ENCODE peak calls at places on chromosomes 2 and 18, in five cellular contexts. One of them, this sample, is unnamed.

GRCh38 chr2:1010373-1011017 is 59.8 kb downstream of the SNTG2 start:
- DNase-seq in hypothalamus: no peak
- DNase-seq in dermis microvascular lymphatic vessel endothelial cell: no peak
- DNase-seq in neural progenitor cell: peak; percentile 60
- DNase-seq in GM06990: no peak
- DNase-seq in this sample: peak; percentile 77

GRCh38 chr18:31977270-31977872 is 34.4 kb upstream of the TRAPPC8 start:
- DNase-seq in dermis microvascular lymphatic vessel endothelial cell: peak; percentile 38
- DNase-seq in GM06990: no peak
- DNase-seq in neural progenitor cell: peak; percentile 85
- DNase-seq in hypothalamus: no peak
- DNase-seq in this sample: no peak

GRCh38 chr2:59993721-59994120 is 559.7 kb downstream of the BCL11A start:
- DNase-seq in GM06990: no peak
- DNase-seq in neural progenitor cell: no peak
- DNase-seq in dermis microvascular lymphatic vessel endothelial cell: no peak
- DNase-seq in hypothalamus: no peak
- DNase-seq in this sample: no peak

GRCh38 chr2:7309567-7309966 is 392.4 kb downstream of the RNF144A start:
- DNase-seq in neural progenitor cell: no peak
- DNase-seq in GM06990: no peak
- DNase-seq in hypothalamus: no peak
- DNase-seq in dermis microvascular lymphatic vessel endothelial cell: no peak
- DNase-seq in this sample: no peak

GRCh38 chr2:4832642-4833041 is 859.5 kb upstream of the SOX11 start:
- DNase-seq in hypothalamus: no peak
- DNase-seq in neural progenitor cell: no peak
- DNase-seq in dermis microvascular lymphatic vessel endothelial cell: no peak
- DNase-seq in GM06990: no peak
- DNase-seq in this sample: no peak

GRCh38 chr2:100964706-100965269 is 37.3 kb upstream of the RPL31 start:
- DNase-seq in neural progenitor cell: no peak
- DNase-seq in GM06990: no peak
- DNase-seq in dermis microvascular lymphatic vessel endothelial cell: no peak
- DNase-seq in hypothalamus: no peak
- DNase-seq in this sample: no peak

GRCh38 chr2:141341444-141341843 is 789.4 kb downstream of the LRP1B start:
- DNase-seq in neural progenitor cell: no peak
- DNase-seq in hypothalamus: no peak
- DNase-seq in GM06990: no peak
- DNase-seq in dermis microvascular lymphatic vessel endothelial cell: no peak
- DNase-seq in this sample: no peak

GRCh38 chr2:182581196-182581935 is 134.7 kb upstream of the DNAJC10 start:
- DNase-seq in GM06990: no peak
- DNase-seq in neural progenitor cell: no peak
- DNase-seq in hypothalamus: no peak
- DNase-seq in dermis microvascular lymphatic vessel endothelial cell: no peak
- DNase-seq in this sample: no peak

GRCh38 chr18:40046596-40046995 is 1908.4 kb upstream of the PIK3C3 start:
- DNase-seq in GM06990: no peak
- DNase-seq in hypothalamus: no peak
- DNase-seq in neural progenitor cell: no peak
- DNase-seq in dermis microvascular lymphatic vessel endothelial cell: no peak
- DNase-seq in this sample: no peak

This sample was measured in retina.